ENCODE peak calls at places on chromosomes 16 and 17, in six cellular contexts. R, K, N, Z, C and L are unnamed samples.
A peak's percentile ranks its signal among the peaks of the same experiment; 100 is the strongest.

GRCh38 chr17:37725021-37725585 is 19.8 kb downstream of the HNF1B start:
- DNase-seq in R (no peak), K (no peak), N (no peak), Z (no peak), C (no peak), L (no peak)

GRCh38 chr16:87447323-87447722 is 45.5 kb downstream of the ZCCHC14 start:
- DNase-seq in R (no peak), K (peak; percentile 97), N (peak; percentile 79), Z (no peak), C (no peak), L (no peak)

GRCh38 chr17:1461193-1461944 is 5.3 kb upstream of the CRK start:
- DNase-seq in R (no peak), K (no peak), N (no peak), Z (no peak), C (no peak), L (no peak)

GRCh38 chr16:72725643-72726042 is 322.3 kb downstream of the ZFHX3 start:
- DNase-seq in R (no peak), K (no peak), N (no peak), Z (no peak), C (no peak), L (no peak)

GRCh38 chr17:17098426-17099035 is 56.3 kb downstream of the MPRIP start:
- DNase-seq in R (no peak), K (peak; percentile 31), N (no peak), Z (peak; percentile 83), C (no peak), L (no peak)

GRCh38 chr17:65434251-65434650 is 127.2 kb downstream of the AXIN2 start:
- DNase-seq in R (no peak), K (no peak), N (no peak), Z (no peak), C (no peak), L (no peak)

GRCh38 chr17:35390663-35391062 is 17.2 kb upstream of the SLFN11 start:
- DNase-seq in R (no peak), K (no peak), N (no peak), Z (no peak), C (no peak), L (no peak)

GRCh38 chr17:38728290-38728831 is 1.8 kb upstream of the CISD3 start:
- DNase-seq in R (peak; percentile 56), K (no peak), N (no peak), Z (peak; percentile 69), C (peak; percentile 55), L (no peak)

GRCh38 chr17:78176548-78177025 is 8.2 kb downstream of the SYNGR2 start:
- DNase-seq in R (peak; percentile 77), K (peak; percentile 22), N (peak; percentile 60), Z (peak; percentile 90), C (peak; percentile 62), L (no peak)

GRCh38 chr17:4497101-4497824 is 1.4 kb upstream of the SPNS2 start:
- DNase-seq in R (no peak), K (peak; percentile 52), N (peak; percentile 77), Z (peak; percentile 38), C (no peak), L (no peak)

GRCh38 chr17:82034371-82035011 is 3.0 kb downstream of the DCXR start:
- DNase-seq in R (no peak), K (no peak), N (no peak), Z (no peak), C (no peak), L (no peak)

GRCh38 chr16:63188076-63188771 is 1152.0 kb upstream of the CDH8 start:
- DNase-seq in R (no peak), K (no peak), N (no peak), Z (no peak), C (no peak), L (no peak)

GRCh38 chr17:66531826-66532439 is 229.5 kb downstream of the PRKCA start:
- DNase-seq in R (no peak), K (peak; percentile 51), N (peak; percentile 62), Z (no peak), C (no peak), L (no peak)

GRCh38 chr16:6160871-6161270 is 1063.3 kb upstream of the EEF2KMT start:
- DNase-seq in R (no peak), K (no peak), N (no peak), Z (no peak), C (no peak), L (no peak)